ENCODE peak calls at places on chromosomes 4 and X, in seven cellular contexts. One of them, this sample, is unnamed.

GRCh38 chr4:6610856-6611430 is 29.5 kb upstream of the MRFAP1 start:
- DNase-seq in mucosa of descending colon: no peak
- DNase-seq in astrocyte: no peak
- DNase-seq in activated CD4-positive, alpha-beta T cell treated with anti-CD3 and anti-CD28 coated beads for 48 hours: no peak
- DNase-seq in fibroblast of lung: no peak
- DNase-seq in anterior cingulate cortex: no peak
- DNase-seq in stimulated activated CD8-positive, alpha-beta memory T cell treated with anti-CD3 and anti-CD28 coated beads, Interleukin-4, amount 100 ng/mL, for 48 hours: no peak
- DNase-seq in this sample: no peak

GRCh38 chrX:30283456-30284200 is 25.6 kb downstream of the NR0B1 start:
- DNase-seq in fibroblast of lung: peak
- DNase-seq in astrocyte: peak
- DNase-seq in stimulated activated CD8-positive, alpha-beta memory T cell treated with anti-CD3 and anti-CD28 coated beads, Interleukin-4, amount 100 ng/mL, for 48 hours: no peak
- DNase-seq in anterior cingulate cortex: no peak
- DNase-seq in activated CD4-positive, alpha-beta T cell treated with anti-CD3 and anti-CD28 coated beads for 48 hours: no peak
- DNase-seq in mucosa of descending colon: no peak
- DNase-seq in this sample: no peak

GRCh38 chr4:181959121-181959520 is 284.1 kb upstream of the TENM3 start:
- DNase-seq in anterior cingulate cortex: no peak
- DNase-seq in activated CD4-positive, alpha-beta T cell treated with anti-CD3 and anti-CD28 coated beads for 48 hours: no peak
- DNase-seq in stimulated activated CD8-positive, alpha-beta memory T cell treated with anti-CD3 and anti-CD28 coated beads, Interleukin-4, amount 100 ng/mL, for 48 hours: no peak
- DNase-seq in mucosa of descending colon: no peak
- DNase-seq in astrocyte: peak
- DNase-seq in fibroblast of lung: peak
- DNase-seq in this sample: no peak

GRCh38 chr4:40185830-40186664 is 10.8 kb upstream of the RHOH start:
- DNase-seq in astrocyte: peak
- DNase-seq in activated CD4-positive, alpha-beta T cell treated with anti-CD3 and anti-CD28 coated beads for 48 hours: no peak
- DNase-seq in stimulated activated CD8-positive, alpha-beta memory T cell treated with anti-CD3 and anti-CD28 coated beads, Interleukin-4, amount 100 ng/mL, for 48 hours: no peak
- DNase-seq in fibroblast of lung: peak
- DNase-seq in anterior cingulate cortex: no peak
- DNase-seq in mucosa of descending colon: no peak
- DNase-seq in this sample: no peak

GRCh38 chr4:1996866-1997611 is 11.7 kb downstream of the NELFA start:
- DNase-seq in fibroblast of lung: no peak
- DNase-seq in astrocyte: no peak
- DNase-seq in mucosa of descending colon: no peak
- DNase-seq in anterior cingulate cortex: no peak
- DNase-seq in activated CD4-positive, alpha-beta T cell treated with anti-CD3 and anti-CD28 coated beads for 48 hours: no peak
- DNase-seq in stimulated activated CD8-positive, alpha-beta memory T cell treated with anti-CD3 and anti-CD28 coated beads, Interleukin-4, amount 100 ng/mL, for 48 hours: no peak
- DNase-seq in this sample: no peak

GRCh38 chrX:115112411-115112810 is 76.8 kb upstream of the RBMXL3 start:
- DNase-seq in activated CD4-positive, alpha-beta T cell treated with anti-CD3 and anti-CD28 coated beads for 48 hours: no peak
- DNase-seq in astrocyte: no peak
- DNase-seq in fibroblast of lung: peak
- DNase-seq in stimulated activated CD8-positive, alpha-beta memory T cell treated with anti-CD3 and anti-CD28 coated beads, Interleukin-4, amount 100 ng/mL, for 48 hours: no peak
- DNase-seq in mucosa of descending colon: no peak
- DNase-seq in anterior cingulate cortex: no peak
- DNase-seq in this sample: no peak

GRCh38 chr4:71184195-71184781 is 154.5 kb upstream of the SLC4A4 start:
- DNase-seq in anterior cingulate cortex: no peak
- DNase-seq in astrocyte: peak
- DNase-seq in stimulated activated CD8-positive, alpha-beta memory T cell treated with anti-CD3 and anti-CD28 coated beads, Interleukin-4, amount 100 ng/mL, for 48 hours: peak
- DNase-seq in activated CD4-positive, alpha-beta T cell treated with anti-CD3 and anti-CD28 coated beads for 48 hours: peak
- DNase-seq in mucosa of descending colon: no peak
- DNase-seq in fibroblast of lung: peak
- DNase-seq in this sample: no peak

GRCh38 chr4:73231518-73232487 is 26.8 kb downstream of the ANKRD17 start:
- DNase-seq in mucosa of descending colon: no peak
- DNase-seq in fibroblast of lung: no peak
- DNase-seq in stimulated activated CD8-positive, alpha-beta memory T cell treated with anti-CD3 and anti-CD28 coated beads, Interleukin-4, amount 100 ng/mL, for 48 hours: no peak
- DNase-seq in astrocyte: no peak
- DNase-seq in anterior cingulate cortex: no peak
- DNase-seq in activated CD4-positive, alpha-beta T cell treated with anti-CD3 and anti-CD28 coated beads for 48 hours: no peak
- DNase-seq in this sample: no peak

GRCh38 chr4:33268776-33269175 is 2548.6 kb downstream of the PCDH7 start:
- DNase-seq in activated CD4-positive, alpha-beta T cell treated with anti-CD3 and anti-CD28 coated beads for 48 hours: no peak
- DNase-seq in astrocyte: no peak
- DNase-seq in fibroblast of lung: no peak
- DNase-seq in mucosa of descending colon: no peak
- DNase-seq in stimulated activated CD8-positive, alpha-beta memory T cell treated with anti-CD3 and anti-CD28 coated beads, Interleukin-4, amount 100 ng/mL, for 48 hours: no peak
- DNase-seq in anterior cingulate cortex: no peak
- DNase-seq in this sample: no peak

GRCh38 chr4:55258152-55258863 is 87.7 kb upstream of the SRD5A3 start:
- DNase-seq in anterior cingulate cortex: no peak
- DNase-seq in fibroblast of lung: peak
- DNase-seq in activated CD4-positive, alpha-beta T cell treated with anti-CD3 and anti-CD28 coated beads for 48 hours: no peak
- DNase-seq in stimulated activated CD8-positive, alpha-beta memory T cell treated with anti-CD3 and anti-CD28 coated beads, Interleukin-4, amount 100 ng/mL, for 48 hours: no peak
- DNase-seq in astrocyte: no peak
- DNase-seq in mucosa of descending colon: no peak
- DNase-seq in this sample: no peak

GRCh38 chr4:79913581-79913980 is 159.4 kb downstream of the ANTXR2 start:
- DNase-seq in stimulated activated CD8-positive, alpha-beta memory T cell treated with anti-CD3 and anti-CD28 coated beads, Interleukin-4, amount 100 ng/mL, for 48 hours: no peak
- DNase-seq in anterior cingulate cortex: no peak
- DNase-seq in activated CD4-positive, alpha-beta T cell treated with anti-CD3 and anti-CD28 coated beads for 48 hours: no peak
- DNase-seq in mucosa of descending colon: no peak
- DNase-seq in fibroblast of lung: peak
- DNase-seq in astrocyte: peak
- DNase-seq in this sample: no peak

GRCh38 chrX:66200050-66200664 is 36.1 kb downstream of the HEPH start:
- DNase-seq in fibroblast of lung: no peak
- DNase-seq in stimulated activated CD8-positive, alpha-beta memory T cell treated with anti-CD3 and anti-CD28 coated beads, Interleukin-4, amount 100 ng/mL, for 48 hours: no peak
- DNase-seq in mucosa of descending colon: peak
- DNase-seq in astrocyte: no peak
- DNase-seq in activated CD4-positive, alpha-beta T cell treated with anti-CD3 and anti-CD28 coated beads for 48 hours: peak
- DNase-seq in anterior cingulate cortex: no peak
- DNase-seq in this sample: no peak

GRCh38 chrX:70422886-70423336 is at the start of gene GDPD2:
- DNase-seq in stimulated activated CD8-positive, alpha-beta memory T cell treated with anti-CD3 and anti-CD28 coated beads, Interleukin-4, amount 100 ng/mL, for 48 hours: no peak
- DNase-seq in astrocyte: peak
- DNase-seq in anterior cingulate cortex: no peak
- DNase-seq in fibroblast of lung: peak
- DNase-seq in mucosa of descending colon: peak
- DNase-seq in activated CD4-positive, alpha-beta T cell treated with anti-CD3 and anti-CD28 coated beads for 48 hours: no peak
- DNase-seq in this sample: no peak

GRCh38 chr4:142549726-142550463 is 296.2 kb downstream of the INPP4B start:
- DNase-seq in fibroblast of lung: peak
- DNase-seq in astrocyte: peak
- DNase-seq in activated CD4-positive, alpha-beta T cell treated with anti-CD3 and anti-CD28 coated beads for 48 hours: no peak
- DNase-seq in anterior cingulate cortex: no peak
- DNase-seq in mucosa of descending colon: no peak
- DNase-seq in stimulated activated CD8-positive, alpha-beta memory T cell treated with anti-CD3 and anti-CD28 coated beads, Interleukin-4, amount 100 ng/mL, for 48 hours: no peak
- DNase-seq in this sample: no peak

GRCh38 chrX:154596290-154596929 is 11.5 kb downstream of the CTAG1A start:
- DNase-seq in astrocyte: peak
- DNase-seq in fibroblast of lung: peak
- DNase-seq in activated CD4-positive, alpha-beta T cell treated with anti-CD3 and anti-CD28 coated beads for 48 hours: no peak
- DNase-seq in stimulated activated CD8-positive, alpha-beta memory T cell treated with anti-CD3 and anti-CD28 coated beads, Interleukin-4, amount 100 ng/mL, for 48 hours: no peak
- DNase-seq in mucosa of descending colon: no peak
- DNase-seq in anterior cingulate cortex: no peak
- DNase-seq in this sample: no peak

GRCh38 chrX:108584617-108585211 is 145.1 kb downstream of the COL4A5 start:
- DNase-seq in mucosa of descending colon: no peak
- DNase-seq in astrocyte: no peak
- DNase-seq in anterior cingulate cortex: no peak
- DNase-seq in activated CD4-positive, alpha-beta T cell treated with anti-CD3 and anti-CD28 coated beads for 48 hours: no peak
- DNase-seq in stimulated activated CD8-positive, alpha-beta memory T cell treated with anti-CD3 and anti-CD28 coated beads, Interleukin-4, amount 100 ng/mL, for 48 hours: no peak
- DNase-seq in fibroblast of lung: no peak
- DNase-seq in this sample: no peak

GRCh38 chrX:43805579-43805978 is 76.7 kb downstream of the MAOB start:
- DNase-seq in anterior cingulate cortex: no peak
- DNase-seq in stimulated activated CD8-positive, alpha-beta memory T cell treated with anti-CD3 and anti-CD28 coated beads, Interleukin-4, amount 100 ng/mL, for 48 hours: no peak
- DNase-seq in fibroblast of lung: peak
- DNase-seq in activated CD4-positive, alpha-beta T cell treated with anti-CD3 and anti-CD28 coated beads for 48 hours: no peak
- DNase-seq in mucosa of descending colon: no peak
- DNase-seq in astrocyte: peak
- DNase-seq in this sample: no peak